ENCODE peak calls at places on chromosomes 4 and X, in eight cellular contexts. Y is neural progenitor cell; K is progenitor cell of endocrine pancreas; U is retinal pigment epithelial cell; B is CD8-positive, alpha-beta T cell; W is OCI-LY7; V is K562; S is adrenal gland. E is an unnamed sample.

GRCh38 chr4:127781303-127782024 is 658 bp upstream of the HSPA4L start:
- DNase-seq in U (no peak), S (peak; percentile 61), V (no peak), Y (no peak), B (no peak), W (no peak), K (peak; percentile 26), E (no peak)

GRCh38 chrX:123731987-123732678 is 719 bp downstream of the THOC2 start:
- DNase-seq in B (no peak), K (no peak), Y (peak; percentile 23), V (peak; percentile 19), U (no peak), W (no peak), S (peak; percentile 21), E (no peak)

GRCh38 chrX:23292979-23293651 is 41.5 kb upstream of the PTCHD1 start:
- DNase-seq in K (no peak), S (no peak), W (no peak), Y (no peak), B (no peak), U (no peak), V (no peak), E (no peak)

GRCh38 chr4:18020145-18020670 is 1.3 kb downstream of the LCORL start:
- DNase-seq in U (no peak), W (peak; percentile 32), V (no peak), Y (peak; percentile 18), K (no peak), S (no peak), B (peak; percentile 16), E (no peak)

GRCh38 chr4:158754385-158755180 is 14.2 kb upstream of the FNIP2 start:
- DNase-seq in B (no peak), U (no peak), S (no peak), V (no peak), K (no peak), Y (no peak), W (no peak), E (no peak)

GRCh38 chrX:43500996-43501694 is 155.0 kb upstream of the MAOA start:
- DNase-seq in Y (peak; percentile 4), V (no peak), S (no peak), U (no peak), K (no peak), B (no peak), W (no peak), E (no peak)

GRCh38 chrX:149124526-149125108 is 380.5 kb downstream of the IDS start:
- DNase-seq in V (no peak), B (no peak), K (no peak), U (no peak), S (no peak), Y (no peak), W (no peak), E (no peak)

GRCh38 chr4:35087216-35087615 is 1157.1 kb downstream of the ARAP2 start:
- DNase-seq in S (no peak), U (no peak), K (no peak), W (no peak), Y (no peak), B (no peak), V (no peak), E (no peak)

GRCh38 chr4:78379991-78380739 is 171.4 kb upstream of the ANXA3 start:
- DNase-seq in B (no peak), S (no peak), U (peak; percentile 87), V (no peak), W (no peak), Y (no peak), K (no peak), E (no peak)

GRCh38 chr4:56102581-56102980 is 153.8 kb downstream of the CEP135 start:
- DNase-seq in K (no peak), S (no peak), U (no peak), W (no peak), Y (peak; percentile 41), V (no peak), B (no peak), E (no peak)

DNA sequence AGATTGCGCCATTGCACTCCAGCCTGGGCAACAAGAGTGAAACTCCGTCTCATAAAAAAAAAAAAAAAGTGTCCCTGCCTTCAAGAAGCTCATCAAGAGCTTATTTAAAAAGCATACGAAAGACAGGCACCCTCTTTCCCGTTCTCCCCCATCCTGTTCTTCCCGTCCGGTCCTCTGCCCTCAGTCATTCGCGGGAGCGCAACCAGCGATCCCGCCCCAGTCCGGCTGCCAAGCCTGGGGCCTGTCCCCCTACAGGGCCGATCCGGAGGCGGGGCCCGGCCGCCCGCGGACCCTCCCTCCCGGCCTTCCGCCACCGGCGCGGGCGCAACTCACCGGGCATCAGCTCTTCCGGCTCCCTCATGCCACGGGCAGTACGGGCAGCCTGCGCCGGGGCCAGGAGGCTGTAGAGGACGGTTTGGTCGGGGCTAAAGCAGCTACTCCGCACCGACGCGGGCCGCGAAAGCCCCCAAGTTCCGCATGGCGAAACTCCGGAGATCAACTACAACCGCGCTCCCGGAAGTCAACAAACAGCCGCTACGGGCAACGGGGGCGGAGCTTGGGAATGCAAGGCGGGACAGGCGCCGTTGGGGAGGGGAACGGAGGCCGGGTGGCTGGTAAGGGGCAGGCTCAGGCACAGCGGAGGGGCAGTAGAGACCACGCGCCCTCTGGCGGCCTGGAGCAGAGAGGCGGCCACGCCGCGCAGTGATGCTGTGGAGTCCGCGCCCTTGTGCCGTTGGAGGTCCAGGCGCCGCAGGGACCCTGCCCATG is at the start of gene RPGR:
- DNase-seq in B (peak; percentile 88), S (peak; percentile 92), V (peak; percentile 89), Y (peak; percentile 93), W (peak; percentile 89), U (peak; percentile 61), K (peak; percentile 80), E (peak; percentile 83)
- TF ChIP-seq CTCF in B (peak; percentile 55), S (peak; percentile 46), V (peak; percentile 90), Y (peak; percentile 63), W (peak; percentile 75), U (peak; percentile 70), K (peak; percentile 68), E (no peak)

GRCh38 chr4:74366367-74366891 is 1.5 kb downstream of the EREG start:
- DNase-seq in S (no peak), K (no peak), V (no peak), B (no peak), W (no peak), Y (no peak), U (no peak), E (no peak)
- TF ChIP-seq CTCF in S (no peak), K (no peak), V (no peak), B (no peak), W (no peak), Y (no peak), U (no peak), E (no peak)

DNA sequence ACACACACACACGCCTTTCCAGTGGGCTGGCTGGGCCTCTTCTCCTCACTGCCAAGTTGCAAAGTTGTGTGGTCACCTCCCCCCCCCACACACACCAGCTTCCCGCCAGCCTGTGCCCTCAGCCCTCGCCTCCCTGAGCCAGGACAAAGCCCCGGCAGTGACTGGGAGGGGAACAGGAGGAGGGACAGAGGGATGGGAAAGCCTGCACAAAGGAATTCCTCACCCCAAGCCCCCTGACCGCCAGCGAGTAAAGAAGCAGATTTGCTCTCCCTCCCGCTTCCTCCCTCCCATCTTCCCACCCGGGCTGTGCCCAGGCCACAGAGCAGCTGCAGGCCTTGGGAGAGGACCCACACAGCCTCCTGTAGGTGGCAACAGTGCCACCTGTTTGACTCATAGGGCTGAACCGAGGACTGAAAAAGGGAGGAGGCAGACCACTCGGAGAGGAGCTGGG is at the start of gene GDPD2:
- DNase-seq in U (no peak), W (no peak), S (no peak), V (no peak), Y (peak; percentile 89), B (no peak), K (no peak), E (no peak)
- TF ChIP-seq CTCF in U (peak; percentile 57), W (no peak), S (no peak), V (no peak), Y (peak; percentile 53), B (no peak), K (peak; percentile 49), E (no peak)

DNA sequence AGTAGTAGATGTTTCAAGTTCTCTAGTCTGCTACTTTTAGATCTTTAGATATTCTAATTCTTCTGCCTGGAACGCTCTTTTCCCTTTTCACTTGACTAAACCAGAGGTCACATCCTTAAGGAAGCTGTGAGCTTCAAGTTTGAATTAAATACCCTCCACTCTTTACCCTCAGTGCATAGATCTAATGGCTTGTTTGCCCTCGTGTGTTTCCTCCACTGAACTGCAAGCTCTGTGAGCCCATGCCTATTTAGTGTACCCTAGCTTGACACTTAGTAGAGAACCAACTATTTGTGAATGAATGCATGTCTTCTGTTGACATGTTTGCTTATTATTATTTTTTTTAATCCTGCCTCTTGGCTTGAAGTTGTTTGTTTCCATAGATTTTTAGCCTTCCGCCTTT is 138.3 kb downstream of the PDE5A start:
- DNase-seq in K (no peak), Y (peak; percentile 28), U (no peak), S (no peak), B (no peak), W (peak; percentile 32), V (no peak), E (no peak)
- TF ChIP-seq CTCF in K (peak; percentile 48), Y (peak; percentile 36), U (peak; percentile 28), S (no peak), B (no peak), W (peak; percentile 58), V (no peak), E (no peak)

GRCh38 chrX:71859637-71860036 is 51.0 kb upstream of the NHSL2 start:
- DNase-seq in W (peak; percentile 27), K (no peak), V (peak; percentile 15), Y (peak; percentile 71), S (peak; percentile 25), B (peak; percentile 35), U (no peak), E (no peak)
- TF ChIP-seq CTCF in W (peak; percentile 74), K (peak; percentile 58), V (peak; percentile 60), Y (peak; percentile 64), S (peak; percentile 49), B (peak; percentile 50), U (peak; percentile 68), E (no peak)

GRCh38 chr4:112894951-112895350 is 154.5 kb upstream of the ANK2 start:
- DNase-seq in K (no peak), W (no peak), V (no peak), Y (no peak), S (no peak), B (no peak), U (no peak), E (no peak)

GRCh38 chr4:112898357-112899141 is 150.9 kb upstream of the ANK2 start:
- DNase-seq in K (no peak), U (no peak), B (no peak), Y (peak; percentile 34), V (no peak), W (no peak), S (no peak), E (no peak)

GRCh38 chr4:112896326-112896892 is 153.0 kb upstream of the ANK2 start:
- DNase-seq in W (no peak), B (no peak), V (no peak), U (no peak), S (no peak), K (no peak), Y (peak; percentile 32), E (no peak)

GRCh38 chr4:112895785-112896184 is 153.7 kb upstream of the ANK2 start:
- DNase-seq in S (no peak), W (no peak), K (no peak), B (no peak), V (no peak), U (no peak), Y (peak; percentile 81), E (no peak)

DNA sequence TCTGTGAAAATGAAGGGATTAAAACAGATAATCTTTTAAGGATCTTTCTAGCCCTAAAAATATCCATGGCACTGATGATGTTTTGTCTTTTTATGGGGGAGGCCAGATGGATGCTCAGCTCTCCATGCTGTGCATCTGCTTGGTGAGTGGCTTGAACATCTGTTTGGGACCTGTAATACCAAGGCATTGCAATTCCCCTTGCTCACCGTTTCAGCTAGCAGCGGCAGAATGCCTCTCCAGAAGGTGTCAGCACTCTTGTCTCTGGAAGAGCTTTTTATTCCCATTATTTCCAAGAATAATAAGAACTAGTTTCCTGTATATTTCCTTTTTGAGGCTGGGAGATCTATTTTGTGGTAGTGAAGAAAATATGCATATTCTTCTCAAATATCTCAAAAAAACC is 151.9 kb upstream of the ANK2 start:
- DNase-seq in B (no peak), K (no peak), S (no peak), W (no peak), Y (peak; percentile 60), U (no peak), V (no peak), E (no peak)
- TF ChIP-seq CTCF in B (no peak), K (no peak), S (no peak), W (no peak), Y (peak; percentile 30), U (peak; percentile 21), V (peak; percentile 12), E (no peak)